ENCODE peak calls at places on chromosomes 11 and 22, in four cellular contexts. K, Q, J and S are unnamed samples.

GRCh38 chr11:120538707-120539106 is 27.2 kb downstream of the GRIK4 start:
- DNase-seq in K (no peak), Q (no peak), J (no peak), S (no peak)

GRCh38 chr11:130877532-130877931 is 38.7 kb downstream of the SNX19 start:
- DNase-seq in K (no peak), Q (no peak), J (no peak), S (no peak)

GRCh38 chr11:14357843-14358728 is 897 bp downstream of the RRAS2 start:
- DNase-seq in K (peak; percentile 49), Q (peak; percentile 68), J (peak; percentile 41), S (no peak)

GRCh38 chr22:42443240-42444059 is 11.2 kb upstream of the NFAM1 start:
- DNase-seq in K (no peak), Q (no peak), J (no peak), S (no peak)

GRCh38 chr22:39800790-39801540 is 92.6 kb downstream of the ENTHD1 start:
- DNase-seq in K (no peak), Q (no peak), J (no peak), S (no peak)

GRCh38 chr11:88345949-88346348 is 8.4 kb upstream of the CTSC start:
- DNase-seq in K (no peak), Q (no peak), J (no peak), S (no peak)

GRCh38 chr11:96088914-96089313 is 165.0 kb upstream of the MTMR2 start:
- DNase-seq in K (no peak), Q (no peak), J (no peak), S (no peak)

GRCh38 chr11:133425992-133426391 is 106.3 kb downstream of the OPCML start:
- DNase-seq in K (no peak), Q (no peak), J (no peak), S (no peak)

GRCh38 chr11:117315285-117316196 is 515 bp downstream of the BACE1 start:
- DNase-seq in K (no peak), Q (no peak), J (no peak), S (no peak)

GRCh38 chr11:125348704-125349635 is 147.1 kb downstream of the FEZ1 start:
- DNase-seq in K (peak; percentile 24), Q (peak; percentile 22), J (peak; percentile 22), S (no peak)

GRCh38 chr11:2309251-2310072 is 7.6 kb downstream of the TSPAN32 start:
- DNase-seq in K (no peak), Q (no peak), J (no peak), S (no peak)

GRCh38 chr11:23727821-23728220 is 769.0 kb upstream of the LUZP2 start:
- DNase-seq in K (peak; percentile 79), Q (peak; percentile 4), J (peak; percentile 50), S (peak; percentile 28)

GRCh38 chr22:29073618-29074275 is 912 bp downstream of the KREMEN1 start:
- DNase-seq in K (no peak), Q (peak; percentile 25), J (peak; percentile 34), S (no peak)

GRCh38 chr11:36056160-36056751 is 112.4 kb downstream of the LDLRAD3 start:
- DNase-seq in K (peak; percentile 26), Q (peak; percentile 25), J (peak; percentile 72), S (no peak)

GRCh38 chr11:128467610-128468041 is 119.7 kb downstream of the ETS1 start:
- DNase-seq in K (peak; percentile 100), Q (peak; percentile 98), J (peak; percentile 99), S (peak; percentile 98)

GRCh38 chr11:16739326-16739875 is 954 bp downstream of the C11orf58 start:
- DNase-seq in K (peak; percentile 19), Q (peak; percentile 22), J (no peak), S (no peak)

GRCh38 chr22:50261615-50262459 is at the start of gene MAPK12:
- DNase-seq in K (no peak), Q (no peak), J (peak; percentile 9), S (no peak)

GRCh38 chr22:24037851-24038765 is 27.0 kb downstream of the CABIN1 start:
- DNase-seq in K (no peak), Q (no peak), J (no peak), S (no peak)

GRCh38 chr22:33984741-33985287 is 64.5 kb upstream of the LARGE1 start:
- DNase-seq in K (no peak), Q (no peak), J (no peak), S (no peak)

GRCh38 chr11:113090716-113091577 is 129.7 kb downstream of the NCAM1 start:
- DNase-seq in K (no peak), Q (no peak), J (no peak), S (no peak)

GRCh38 chr11:13595166-13595565 is 73.3 kb upstream of the FAR1 start:
- DNase-seq in K (peak; percentile 36), Q (peak; percentile 88), J (peak; percentile 3), S (no peak)

GRCh38 chr11:134508219-134508990 is 96.4 kb upstream of the B3GAT1 start:
- DNase-seq in K (no peak), Q (no peak), J (no peak), S (no peak)

GRCh38 chr22:45329536-45329936 is 19.8 kb downstream of the FAM118A start:
- DNase-seq in K (no peak), Q (peak; percentile 23), J (no peak), S (no peak)

GRCh38 chr11:125952973-125953372 is 7.1 kb downstream of the VSIG10L2 start:
- DNase-seq in K (no peak), Q (no peak), J (peak; percentile 15), S (no peak)

GRCh38 chr11:5452712-5453111 is 3.6 kb downstream of the OR51I2 start:
- DNase-seq in K (no peak), Q (no peak), J (no peak), S (no peak)

GRCh38 chr11:63762662-63763505 is 5.7 kb downstream of the ZFTA start:
- DNase-seq in K (no peak), Q (no peak), J (peak; percentile 51), S (no peak)

GRCh38 chr11:63764712-63765631 is 3.6 kb downstream of the ZFTA start:
- DNase-seq in K (no peak), Q (no peak), J (peak; percentile 15), S (no peak)

GRCh38 chr11:63761870-63762661 is 6.5 kb downstream of the ZFTA start:
- DNase-seq in K (no peak), Q (no peak), J (no peak), S (no peak)

GRCh38 chr11:63764201-63764711 is 4.3 kb downstream of the ZFTA start:
- DNase-seq in K (no peak), Q (no peak), J (no peak), S (no peak)

GRCh38 chr11:63763506-63764200 is 4.9 kb downstream of the ZFTA start:
- DNase-seq in K (no peak), Q (no peak), J (peak; percentile 59), S (no peak)
- H3K4me3 ChIP-seq in K (peak overlapping the region; percentile 35), Q (no peak overlapping the region), J (peak overlapping the region; percentile 60), S (peak overlapping the region; percentile 38)

GRCh38 chr11:61955031-61955415 is 4.9 kb downstream of the BEST1 start:
- DNase-seq in K (peak; percentile 49), Q (peak; percentile 89), J (peak; percentile 91), S (peak; percentile 74)
- H3K4me3 ChIP-seq in K (peak overlapping the region; percentile 45), Q (peak overlapping the region; percentile 58), J (peak overlapping the region; percentile 41), S (peak overlapping the region; percentile 43)

DNA sequence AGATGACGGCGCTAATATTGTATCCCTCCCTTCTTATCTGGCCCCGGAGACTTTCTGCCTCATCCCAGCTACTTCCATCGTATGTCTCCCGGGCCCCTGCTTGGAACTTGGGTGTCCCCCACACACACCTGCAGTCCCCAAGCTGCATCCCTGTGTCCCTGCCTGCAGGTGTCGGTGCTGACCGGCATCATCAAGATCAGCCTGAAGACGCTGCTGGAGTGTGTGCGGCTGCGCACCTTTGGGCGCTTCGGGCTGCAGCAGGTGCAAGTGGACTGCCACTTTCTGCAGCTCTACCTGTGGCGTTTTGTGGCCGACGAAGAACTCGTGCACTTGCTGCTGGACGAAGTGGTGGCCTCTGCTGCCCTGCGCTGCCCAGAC is 524 bp upstream of the TM7SF2 start:
- DNase-seq in K (no peak), Q (no peak), J (no peak), S (no peak)
- H3K4me3 ChIP-seq in K (no peak overlapping the region), Q (no peak overlapping the region), J (no peak overlapping the region), S (no peak overlapping the region)

DNA sequence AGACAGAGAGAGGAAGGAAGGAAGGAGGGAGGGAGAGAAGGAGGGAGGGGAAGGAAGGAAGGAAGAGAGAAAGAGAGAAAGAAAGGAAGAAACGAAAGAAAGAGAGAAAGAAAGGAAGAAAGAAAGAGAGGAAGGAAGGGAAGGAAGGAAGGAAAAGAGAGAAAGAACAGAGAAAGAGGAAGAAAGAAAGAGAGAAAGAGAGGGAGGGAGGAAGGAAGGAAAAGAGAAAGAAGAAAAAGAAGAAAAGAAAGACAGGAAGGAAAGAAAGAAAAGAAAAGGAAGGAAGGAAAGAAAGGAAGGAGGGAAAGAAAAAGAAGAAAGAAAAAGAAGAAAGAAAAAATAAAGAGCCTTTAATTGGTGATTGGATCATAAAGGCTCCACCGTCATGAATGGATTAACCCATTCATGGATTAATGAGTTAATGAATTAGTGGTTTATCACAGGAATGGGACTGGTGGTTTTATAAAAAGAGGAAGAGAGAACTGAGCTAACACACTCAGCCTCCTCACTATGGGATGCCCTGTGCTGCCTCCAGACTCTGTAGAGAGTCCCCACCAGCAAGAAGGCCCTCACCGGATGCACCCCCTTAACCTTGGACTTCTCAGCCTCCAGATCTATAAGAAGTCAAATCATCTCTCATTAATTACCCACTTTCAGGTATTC is 9.0 kb upstream of the PLAAT2 start:
- DNase-seq in K (no peak), Q (no peak), J (no peak), S (no peak)
- H3K4me3 ChIP-seq in K (no peak overlapping the region), Q (no peak overlapping the region), J (no peak overlapping the region), S (no peak overlapping the region)

GRCh38 chr22:37601540-37602442 is 6.8 kb upstream of the GGA1 start:
- DNase-seq in K (peak; percentile 16), Q (peak; percentile 67), J (peak; percentile 66), S (no peak)
- H3K4me3 ChIP-seq in K (no peak overlapping the region), Q (no peak overlapping the region), J (no peak overlapping the region), S (no peak overlapping the region)

DNA sequence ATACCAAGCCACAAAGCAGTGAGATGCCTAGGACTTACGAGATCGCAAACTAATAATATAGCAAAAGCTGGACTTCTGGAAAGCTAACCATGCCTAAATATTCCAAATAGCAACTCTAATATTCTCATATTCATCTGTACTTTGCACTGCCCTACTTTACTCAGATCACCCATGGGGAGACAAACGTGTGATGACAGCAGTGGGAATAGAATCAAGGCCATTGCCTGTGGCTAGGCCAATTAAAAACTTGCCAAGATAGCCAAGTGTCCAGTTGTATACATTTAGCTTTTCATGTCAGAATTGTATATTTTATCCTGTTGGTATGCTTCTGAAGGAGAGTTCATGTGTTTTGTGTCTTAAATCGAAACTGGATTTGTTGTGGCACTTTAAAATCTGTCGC is 1.2 kb upstream of the CEP126 start:
- DNase-seq in K (no peak), Q (no peak), J (no peak), S (no peak)
- H3K4me3 ChIP-seq in K (no peak overlapping the region), Q (no peak overlapping the region), J (no peak overlapping the region), S (no peak overlapping the region)

GRCh38 chr11:86673055-86673843 is 833 bp upstream of the ME3 start:
- DNase-seq in K (no peak), Q (no peak), J (no peak), S (no peak)
- H3K4me3 ChIP-seq in K (no peak overlapping the region), Q (no peak overlapping the region), J (no peak overlapping the region), S (no peak overlapping the region)

GRCh38 chr11:66242085-66242765 is 26.2 kb upstream of the RAB1B start:
- DNase-seq in K (no peak), Q (no peak), J (no peak), S (no peak)
- H3K4me3 ChIP-seq in K (no peak overlapping the region), Q (no peak overlapping the region), J (no peak overlapping the region), S (no peak overlapping the region)